ENCODE peak calls at places on chromosomes 6 and 20, in five cellular contexts. A, P, K, B and M are unnamed samples.

GRCh38 chr6:5497896-5498578 is 236.7 kb downstream of the FARS2 start:
- DNase-seq in A (no peak), P (peak), K (no peak), B (no peak), M (peak)

GRCh38 chr20:40370800-40371199 is 318.2 kb downstream of the MAFB start:
- DNase-seq in A (no peak), P (no peak), K (no peak), B (no peak), M (no peak)

GRCh38 chr6:31734703-31735500 is 1.4 kb downstream of the CLIC1 start:
- DNase-seq in A (peak), P (peak), K (peak), B (no peak), M (no peak)

GRCh38 chr6:96939019-96939805 is 14.7 kb downstream of the KLHL32 start:
- DNase-seq in A (peak), P (peak), K (no peak), B (peak), M (no peak)

GRCh38 chr6:127343753-127344659 is 597 bp upstream of the ECHDC1 start:
- DNase-seq in A (no peak), P (no peak), K (peak), B (no peak), M (no peak)

GRCh38 chr6:12529364-12530019 is 187.1 kb upstream of the PHACTR1 start:
- DNase-seq in A (no peak), P (no peak), K (no peak), B (no peak), M (no peak)

GRCh38 chr20:44819936-44820335 is 9.6 kb upstream of the RIMS4 start:
- DNase-seq in A (no peak), P (no peak), K (no peak), B (no peak), M (no peak)

GRCh38 chr6:38264605-38265004 is 375.1 kb downstream of the BTBD9 start:
- DNase-seq in A (peak), P (no peak), K (no peak), B (no peak), M (no peak)

GRCh38 chr20:23414526-23415188 is 6.6 kb downstream of the NAPB start:
- DNase-seq in A (no peak), P (no peak), K (no peak), B (no peak), M (no peak)

GRCh38 chr6:1708820-1709612 is 99.3 kb downstream of the FOXC1 start:
- DNase-seq in A (no peak), P (no peak), K (peak), B (no peak), M (no peak)

GRCh38 chr6:80457044-80457933 is 350.8 kb downstream of the BCKDHB start:
- DNase-seq in A (peak), P (peak), K (peak), B (peak), M (peak)

GRCh38 chr6:6649824-6650349 is 61.4 kb downstream of the LY86 start:
- DNase-seq in A (no peak), P (no peak), K (no peak), B (no peak), M (no peak)

GRCh38 chr20:41055679-41056078 is 27.1 kb downstream of the TOP1 start:
- DNase-seq in A (no peak), P (no peak), K (no peak), B (no peak), M (no peak)

GRCh38 chr6:31966997-31967925 is 4.7 kb downstream of the DXO start:
- DNase-seq in A (no peak), P (no peak), K (no peak), B (no peak), M (no peak)

GRCh38 chr20:32028647-32029372 is 18.6 kb downstream of the CCM2L start:
- DNase-seq in A (no peak), P (no peak), K (no peak), B (no peak), M (peak)

GRCh38 chr20:63706027-63706695 is 1.6 kb downstream of the ARFRP1 start:
- DNase-seq in A (no peak), P (no peak), K (no peak), B (no peak), M (no peak)

GRCh38 chr6:42962096-42962495 is 1.5 kb downstream of the GNMT start:
- DNase-seq in A (no peak), P (no peak), K (no peak), B (no peak), M (no peak)

GRCh38 chr6:142474446-142475289 is 172.9 kb downstream of the ADGRG6 start:
- DNase-seq in A (peak), P (peak), K (peak), B (peak), M (peak)

GRCh38 chr6:107644513-107644912 is 154.6 kb downstream of the SOBP start:
- DNase-seq in A (no peak), P (no peak), K (no peak), B (no peak), M (no peak)

GRCh38 chr6:132768051-132768517 is 10.4 kb upstream of the VNN2 start:
- DNase-seq in A (peak), P (peak), K (peak), B (no peak), M (no peak)

GRCh38 chr20:53174454-53174853 is 202.3 kb downstream of the TSHZ2 start:
- DNase-seq in A (no peak), P (no peak), K (no peak), B (no peak), M (no peak)

GRCh38 chr20:13430346-13431002 is 208.3 kb downstream of the TASP1 start:
- DNase-seq in A (peak), P (no peak), K (peak), B (peak), M (peak)

GRCh38 chr6:160348209-160348551 is at the start of gene SLC22A3:
- DNase-seq in A (no peak), P (no peak), K (no peak), B (no peak), M (no peak)

GRCh38 chr6:136050475-136050874 is 199.0 kb downstream of the PDE7B start:
- DNase-seq in A (no peak), P (no peak), K (no peak), B (no peak), M (no peak)

GRCh38 chr6:10384333-10384718 is 30.5 kb downstream of the TFAP2A start:
- DNase-seq in A (no peak), P (no peak), K (no peak), B (no peak), M (no peak)

GRCh38 chr6:140441256-140441655 is 1066.8 kb upstream of the CITED2 start:
- DNase-seq in A (peak), P (peak), K (peak), B (no peak), M (no peak)

GRCh38 chr20:63091901-63092659 is 85.3 kb upstream of the BHLHE23 start:
- DNase-seq in A (no peak), P (no peak), K (no peak), B (no peak), M (no peak)

GRCh38 chr20:57669626-57670025 is 40.2 kb downstream of the PMEPA1 start:
- DNase-seq in A (no peak), P (no peak), K (no peak), B (no peak), M (no peak)

GRCh38 chr20:34024733-34025351 is 31.1 kb downstream of the RALY start:
- DNase-seq in A (no peak), P (no peak), K (no peak), B (no peak), M (no peak)

GRCh38 chr20:23666698-23667097 is 22.1 kb downstream of the CST4 start:
- DNase-seq in A (no peak), P (no peak), K (no peak), B (no peak), M (no peak)

GRCh38 chr6:148854086-148854485 is 107.3 kb downstream of the UST start:
- DNase-seq in A (no peak), P (no peak), K (no peak), B (no peak), M (no peak)

GRCh38 chr6:75368151-75368779 is 83.7 kb upstream of the TMEM30A start:
- DNase-seq in A (peak), P (no peak), K (peak), B (no peak), M (no peak)

GRCh38 chr6:130896249-130896648 is 69.0 kb downstream of the SMLR1 start:
- DNase-seq in A (no peak), P (no peak), K (no peak), B (no peak), M (no peak)

GRCh38 chr6:136962661-136963060 is 40.6 kb downstream of the SLC35D3 start:
- DNase-seq in A (no peak), P (no peak), K (no peak), B (no peak), M (no peak)

GRCh38 chr6:143333081-143333480 is 117.4 kb downstream of the ADAT2 start:
- DNase-seq in A (no peak), P (no peak), K (no peak), B (no peak), M (no peak)

GRCh38 chr6:91716361-91716760 is 1129.5 kb upstream of the MAP3K7 start:
- DNase-seq in A (no peak), P (no peak), K (no peak), B (no peak), M (peak)

GRCh38 chr6:3442444-3443220 is 14.2 kb downstream of the SLC22A23 start:
- DNase-seq in A (no peak), P (peak), K (no peak), B (peak), M (peak)

GRCh38 chr6:134642819-134643218 is 307.1 kb downstream of the ALDH8A1 start:
- DNase-seq in A (no peak), P (no peak), K (no peak), B (no peak), M (no peak)

GRCh38 chr6:42007753-42008528 is 42.4 kb upstream of the TAF8 start:
- DNase-seq in A (no peak), P (no peak), K (peak), B (no peak), M (no peak)

GRCh38 chr6:111777357-111777756 is 95.9 kb downstream of the FYN start:
- DNase-seq in A (no peak), P (no peak), K (peak), B (no peak), M (no peak)
- TF ChIP-seq CTCF in A (no peak), P (no peak), K (peak), B (no peak), M (no peak)

GRCh38 chr6:167742719-167743303 is 83.9 kb upstream of the AFDN start:
- DNase-seq in A (peak), P (no peak), K (no peak), B (no peak), M (no peak)
- TF ChIP-seq CTCF in A (no peak), P (no peak), K (no peak), B (no peak), M (no peak)

GRCh38 chr6:154343473-154344308 is 12.9 kb downstream of the IPCEF1 start:
- DNase-seq in A (peak), P (peak), K (peak), B (no peak), M (peak)
- TF ChIP-seq CTCF in A (no peak), P (peak), K (no peak), B (peak), M (peak)

GRCh38 chr20:50509923-50510705 is at the start of gene PTPN1:
- DNase-seq in A (peak), P (peak), K (peak), B (peak), M (peak)

GRCh38 chr20:50508171-50508761 is 1.9 kb upstream of the PTPN1 start:
- DNase-seq in A (no peak), P (no peak), K (no peak), B (no peak), M (no peak)

GRCh38 chr20:50501970-50502745 is 8.0 kb upstream of the PTPN1 start:
- DNase-seq in A (no peak), P (no peak), K (no peak), B (no peak), M (no peak)

GRCh38 chr20:50506270-50506579 is 4.0 kb upstream of the PTPN1 start:
- DNase-seq in A (no peak), P (no peak), K (no peak), B (no peak), M (no peak)

GRCh38 chr20:50504231-50504823 is 5.9 kb upstream of the PTPN1 start:
- DNase-seq in A (no peak), P (no peak), K (peak), B (no peak), M (no peak)
- TF ChIP-seq CTCF in A (no peak), P (peak), K (peak), B (peak), M (peak)

GRCh38 chr6:170443151-170443662 is 109.9 kb downstream of the PSMB1 start:
- DNase-seq in A (no peak), P (no peak), K (peak), B (no peak), M (no peak)
- TF ChIP-seq CTCF in A (no peak), P (peak), K (peak), B (no peak), M (peak)